ENCODE peak calls at places on chromosome X, in nine cellular contexts. Z is HepG2, Y is lung, T is lower lobe of right lung, S is brain microvascular endothelial cell, M is cardiac muscle cell, W is heart left ventricle, D is endodermal cell, E is heart right ventricle. C is an unnamed sample.

GRCh38 chrX:11770320-11770719 is 12.3 kb downstream of the MSL3 start:
- DNase-seq in Z (peak), E (no peak), T (peak), W (no peak), M (peak), S (peak), Y (no peak), D (peak), C (no peak)

GRCh38 chrX:142359359-142359758 is 154.3 kb upstream of the MAGEC2 start:
- DNase-seq in M (no peak), Y (no peak), D (no peak), Z (no peak), S (no peak), W (no peak), E (no peak), T (no peak), C (no peak)

GRCh38 chrX:82370978-82371646 is 1137.0 kb upstream of the POU3F4 start:
- DNase-seq in M (no peak), Z (no peak), D (no peak), T (no peak), E (no peak), Y (no peak), S (no peak), W (no peak), C (no peak)

GRCh38 chrX:16743604-16744325 is 24.4 kb downstream of the SYAP1 start:
- DNase-seq in Y (no peak), D (no peak), M (peak), T (no peak), W (no peak), E (no peak), S (peak), Z (no peak), C (peak)

GRCh38 chrX:11427082-11428033 is 134.1 kb downstream of the AMELX start:
- DNase-seq in S (no peak), Z (no peak), W (peak), T (peak), E (peak), Y (no peak), M (peak), D (peak), C (no peak)

GRCh38 chrX:65035451-65035779 is 59.2 kb upstream of the ZC4H2 start:
- DNase-seq in T (no peak), E (peak), D (peak), Y (no peak), W (no peak), Z (no peak), S (peak), M (peak), C (no peak)

GRCh38 chrX:42739258-42739657 is 38.7 kb downstream of the PPP1R2C start:
- DNase-seq in W (no peak), T (no peak), Y (no peak), Z (no peak), E (no peak), S (no peak), D (no peak), M (peak), C (no peak)

GRCh38 chrX:108307408-108308085 is 130.7 kb downstream of the COL4A6 start:
- DNase-seq in S (peak), M (peak), T (peak), Z (peak), D (no peak), Y (peak), E (peak), W (peak), C (no peak)

GRCh38 chrX:31353095-31353494 is 281.3 kb upstream of the FTHL17 start:
- DNase-seq in W (no peak), Y (no peak), D (no peak), E (no peak), S (peak), M (peak), Z (no peak), T (no peak), C (no peak)

GRCh38 chrX:10242036-10242435 is 85.3 kb downstream of the CLCN4 start:
- DNase-seq in E (no peak), M (no peak), D (no peak), W (no peak), Z (no peak), S (no peak), Y (no peak), T (no peak), C (no peak)

GRCh38 chrX:152861116-152861515 is 30.3 kb downstream of the NSDHL start:
- DNase-seq in S (no peak), E (no peak), D (no peak), T (no peak), Z (no peak), M (peak), W (no peak), Y (no peak), C (peak)

GRCh38 chrX:20595928-20596550 is 329.3 kb upstream of the RPS6KA3 start:
- DNase-seq in D (no peak), Z (no peak), W (no peak), M (peak), E (no peak), S (no peak), T (no peak), Y (no peak), C (no peak)

GRCh38 chrX:48498374-48498809 is 10.4 kb upstream of the PORCN start:
- DNase-seq in S (peak), M (peak), Y (no peak), T (no peak), Z (no peak), W (no peak), D (no peak), E (no peak), C (no peak)

GRCh38 chrX:3939967-3940610 is 226.6 kb upstream of the PRKX start:
- DNase-seq in S (peak), Y (no peak), D (no peak), T (no peak), M (peak), E (no peak), W (no peak), Z (no peak), C (no peak)

GRCh38 chrX:23503835-23504539 is 163.3 kb upstream of the PRDX4 start:
- DNase-seq in T (peak), M (peak), E (peak), Z (peak), D (peak), S (peak), W (peak), Y (peak), C (peak)

GRCh38 chrX:15873566-15873965 is 19.0 kb upstream of the AP1S2 start:
- DNase-seq in W (no peak), M (peak), S (no peak), D (no peak), Y (no peak), E (no peak), Z (no peak), T (no peak), C (no peak)

GRCh38 chrX:67545772-67546495 is 2.1 kb downstream of the AR start:
- DNase-seq in W (peak), D (peak), Y (no peak), E (peak), S (no peak), M (no peak), Z (no peak), T (peak), C (no peak)

GRCh38 chrX:139077303-139078131 is 366.0 kb upstream of the FGF13 start:
- DNase-seq in Z (no peak), T (no peak), M (no peak), D (no peak), S (no peak), E (no peak), Y (no peak), W (no peak), C (no peak)

GRCh38 chrX:145825896-145826295 is 8.3 kb downstream of the SLITRK2 start:
- DNase-seq in Y (no peak), S (peak), E (no peak), W (no peak), Z (no peak), D (peak), M (peak), T (no peak), C (no peak)

GRCh38 chrX:56813318-56813837 is 84.3 kb downstream of the NBDY start:
- DNase-seq in E (no peak), T (no peak), M (peak), S (peak), D (peak), Z (no peak), W (no peak), Y (no peak), C (no peak)

GRCh38 chrX:23699636-23700194 is 32.4 kb downstream of the PRDX4 start:
- DNase-seq in M (peak), E (no peak), S (no peak), Y (peak), Z (no peak), T (no peak), W (no peak), D (peak), C (no peak)

GRCh38 chrX:69948398-69948797 is 101.3 kb downstream of the AWAT2 start:
- DNase-seq in D (no peak), M (no peak), Z (no peak), T (no peak), S (no peak), W (no peak), E (no peak), Y (no peak), C (no peak)

GRCh38 chrX:123340691-123341090 is 156.6 kb downstream of the GRIA3 start:
- DNase-seq in E (no peak), S (no peak), Y (no peak), D (no peak), Z (no peak), M (no peak), W (no peak), T (no peak), C (no peak)

GRCh38 chrX:153766098-153766817 is 2.2 kb downstream of the PLXNB3 start:
- DNase-seq in T (peak), D (peak), Y (no peak), W (no peak), M (peak), Z (peak), E (peak), S (peak), C (peak)

GRCh38 chrX:71619193-71619592 is 882 bp upstream of the CXCR3 start:
- DNase-seq in W (no peak), D (no peak), E (no peak), Y (no peak), T (no peak), Z (no peak), S (no peak), M (no peak), C (no peak)

GRCh38 chrX:16807548-16807947 is 21.3 kb downstream of the TXLNG start:
- DNase-seq in E (no peak), Y (no peak), Z (no peak), W (no peak), D (peak), S (no peak), M (peak), T (no peak), C (no peak)

GRCh38 chrX:102746134-102746584 is 25.6 kb downstream of the GPRASP3 start:
- DNase-seq in D (peak), W (peak), Z (no peak), S (no peak), T (peak), Y (no peak), M (peak), E (peak), C (no peak)

GRCh38 chrX:139222511-139223200 is 307.9 kb upstream of the F9 start:
- DNase-seq in W (no peak), Y (no peak), M (no peak), D (no peak), E (no peak), Z (no peak), T (no peak), S (no peak), C (no peak)

GRCh38 chrX:13144927-13145659 is 100.7 kb upstream of the FAM9C start:
- DNase-seq in D (no peak), Y (no peak), E (no peak), Z (no peak), S (no peak), T (no peak), M (no peak), W (no peak), C (no peak)

DNA sequence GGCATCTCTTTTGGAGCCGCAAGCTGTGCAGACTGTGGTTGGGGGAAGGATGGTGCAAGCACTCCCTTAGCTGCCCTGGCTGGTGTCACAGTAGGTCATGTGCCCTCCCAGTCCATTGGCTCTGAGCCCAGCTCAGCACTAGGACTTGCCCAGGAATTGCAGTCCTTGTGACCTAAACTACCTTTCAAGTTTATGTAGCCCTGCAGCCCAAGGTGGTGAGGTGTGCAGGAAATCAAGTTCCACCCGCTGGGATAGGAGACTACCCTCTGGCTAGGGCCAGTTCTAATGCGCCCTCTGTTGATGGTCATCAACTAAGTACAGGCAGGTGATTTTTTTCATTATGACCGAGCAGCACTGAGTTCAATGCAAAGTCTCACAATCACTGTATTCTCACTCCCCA is 335.2 kb downstream of the UBE2NL start:
- DNase-seq in Y (peak), T (peak), Z (no peak), M (peak), D (peak), W (no peak), E (no peak), S (no peak), C (no peak)
- TF ChIP-seq CTCF in Y (no peak), T (no peak), Z (no peak), M (no peak), D (peak), W (no peak), E (no peak), S (no peak), C (no peak)

GRCh38 chrX:45851434-45851991 is 650.8 kb upstream of the DIPK2B start:
- DNase-seq in S (no peak), Y (no peak), Z (no peak), M (no peak), W (peak), E (no peak), T (peak), D (peak), C (no peak)

GRCh38 chrX:45850775-45851433 is 650.2 kb upstream of the DIPK2B start:
- DNase-seq in S (peak), M (peak), Z (peak), T (peak), Y (no peak), E (no peak), D (peak), W (peak), C (no peak)

GRCh38 chrX:45849261-45849660 is 648.6 kb upstream of the DIPK2B start:
- DNase-seq in W (no peak), M (peak), D (no peak), Y (no peak), Z (peak), S (peak), E (no peak), T (no peak), C (peak)

GRCh38 chrX:45847966-45848365 is 647.3 kb upstream of the DIPK2B start:
- DNase-seq in E (no peak), M (no peak), Y (no peak), T (no peak), W (no peak), D (no peak), S (no peak), Z (no peak), C (no peak)

DNA sequence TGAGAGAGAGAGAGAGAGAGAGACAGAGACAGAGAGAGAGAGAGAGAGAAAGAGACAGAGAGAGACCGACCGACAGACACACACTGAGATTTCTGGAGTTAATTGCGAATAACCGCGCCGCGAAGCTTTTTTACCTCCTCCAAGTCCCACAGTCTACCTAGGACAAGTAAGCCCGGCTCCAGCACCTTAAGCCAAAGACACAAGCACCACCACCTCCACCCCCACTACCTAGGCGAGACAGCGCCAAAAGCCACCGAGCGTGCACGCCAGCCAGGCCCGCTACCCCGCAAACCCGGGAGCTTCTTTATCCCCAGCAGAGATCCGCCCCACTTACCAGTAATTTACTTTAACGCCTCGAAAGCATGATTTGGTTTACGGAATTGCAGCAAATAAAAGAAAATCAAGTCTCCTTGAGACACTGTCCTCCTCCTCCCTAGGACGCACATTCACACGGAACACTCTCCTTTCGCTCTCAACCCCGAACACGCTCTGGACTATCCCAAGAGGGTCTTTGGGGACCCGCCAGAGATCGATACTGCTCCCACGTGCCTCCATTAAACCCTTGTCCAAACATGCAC is 649.6 kb upstream of the DIPK2B start:
- DNase-seq in T (no peak), W (no peak), Y (no peak), M (no peak), S (no peak), Z (no peak), E (no peak), D (peak), C (no peak)
- H3K4me3 ChIP-seq in T (peak), W (peak), Y (peak), M (peak), S (peak), Z (peak), E (peak), D (peak), C (peak)

GRCh38 chrX:110015027-110015426 is 12.1 kb downstream of the TMEM164 start:
- DNase-seq in S (no peak), E (no peak), Z (no peak), M (peak), T (no peak), D (no peak), W (no peak), Y (no peak), C (no peak)
- H3K27ac ChIP-seq in S (no peak), E (peak), Z (no peak), M (peak), T (no peak), D (no peak), W (peak), Y (peak), C (no peak)

GRCh38 chrX:79084923-79085322 is 59.6 kb upstream of the GPR174 start:
- DNase-seq in Y (no peak), W (no peak), D (no peak), M (no peak), Z (no peak), E (no peak), S (no peak), T (no peak), C (no peak)

GRCh38 chrX:79082886-79083285 is 61.6 kb upstream of the GPR174 start:
- DNase-seq in S (no peak), W (no peak), D (no peak), Y (no peak), E (no peak), Z (no peak), T (no peak), M (no peak), C (no peak)

GRCh38 chrX:79080131-79080530 is 64.4 kb upstream of the GPR174 start:
- DNase-seq in T (no peak), S (peak), Z (no peak), D (no peak), E (no peak), M (peak), W (no peak), Y (no peak), C (no peak)

GRCh38 chrX:79079477-79079876 is 65.0 kb upstream of the GPR174 start:
- DNase-seq in T (no peak), Z (no peak), S (no peak), E (no peak), Y (no peak), M (no peak), D (no peak), W (no peak), C (no peak)

DNA sequence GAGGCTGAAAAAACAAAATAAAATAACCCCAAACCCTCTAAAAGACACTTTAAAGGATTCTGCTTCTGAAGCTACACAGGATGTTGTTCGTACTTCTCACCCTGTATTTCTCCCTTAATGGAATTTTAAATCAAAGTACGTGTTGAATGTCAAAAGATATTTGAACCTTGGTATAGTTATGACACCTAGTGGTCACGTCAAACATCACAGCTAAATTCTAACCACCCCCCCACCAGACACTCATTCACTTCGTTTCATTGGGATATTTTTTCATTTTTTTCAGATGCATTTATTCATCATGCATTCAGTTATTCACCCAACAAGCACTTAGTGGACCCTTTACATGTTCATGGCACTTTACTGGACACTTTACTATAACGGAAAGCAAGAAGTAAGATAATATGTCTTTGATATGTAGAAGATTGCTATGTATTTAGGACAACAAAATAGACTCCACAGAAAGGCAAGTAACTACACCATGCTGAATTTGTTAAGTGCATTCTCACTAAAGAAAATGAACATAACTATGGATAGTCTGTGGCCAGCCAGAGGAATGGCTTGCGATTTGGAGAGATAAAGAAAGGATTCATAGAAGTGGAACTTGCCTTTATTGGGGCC is 62.5 kb upstream of the GPR174 start:
- DNase-seq in T (no peak), W (no peak), Z (no peak), Y (no peak), D (no peak), E (no peak), M (peak), S (peak), C (no peak)
- TF ChIP-seq CTCF in T (peak), W (peak), Z (peak), Y (peak), D (peak), E (peak), M (peak), S (peak), C (peak)

GRCh38 chrX:106168107-106168506 is at the start of gene PWWP3B:
- DNase-seq in S (peak), M (peak), D (peak), T (peak), W (no peak), Z (no peak), Y (no peak), E (peak), C (no peak)
- H3K4me3 ChIP-seq in S (peak), M (peak), D (peak), T (no peak), W (no peak), Z (no peak), Y (no peak), E (peak), C (no peak)

DNA sequence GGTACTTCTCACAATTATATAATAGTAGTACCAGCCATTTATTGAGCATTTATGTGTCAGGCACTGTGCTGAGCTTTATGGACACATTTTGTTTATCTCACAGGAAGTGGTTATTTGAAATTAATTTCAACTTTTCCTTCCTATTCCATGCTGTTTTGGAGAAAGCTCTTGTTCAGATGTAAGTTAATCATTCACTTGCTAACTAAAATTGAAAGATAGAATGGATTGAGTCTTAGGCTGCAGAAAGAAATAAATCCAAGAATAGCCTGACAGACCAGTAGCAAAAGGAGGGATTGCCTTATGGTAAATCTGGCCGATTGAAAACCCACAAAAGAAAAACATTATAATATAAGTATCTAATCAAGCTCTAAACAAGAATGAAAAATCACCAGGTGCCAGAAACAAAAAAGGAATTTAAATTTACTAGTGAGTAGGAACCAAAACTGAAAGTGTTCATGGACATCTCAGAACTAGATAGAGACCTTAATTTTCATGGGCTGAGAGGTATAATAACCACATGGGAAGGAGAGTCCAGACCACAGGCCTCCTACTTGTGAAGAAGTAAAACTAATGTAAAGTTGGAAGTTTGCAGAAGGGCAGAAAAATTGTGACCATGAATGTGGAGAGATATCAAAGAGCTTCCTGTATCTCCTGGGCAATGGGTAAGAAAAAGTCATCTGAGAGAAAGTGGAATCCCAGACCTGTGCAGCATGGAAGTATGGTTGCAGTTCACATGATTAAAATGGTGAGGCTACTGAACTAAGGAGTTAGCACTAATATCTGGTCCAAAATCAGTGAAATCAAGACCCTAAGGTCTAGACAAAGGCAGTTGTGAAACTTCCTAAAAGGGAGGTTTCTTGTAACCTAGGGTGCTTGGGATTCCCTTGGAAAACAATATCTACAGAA is 38.0 kb downstream of the RADX start:
- DNase-seq in S (no peak), Z (no peak), E (no peak), W (no peak), Y (no peak), T (no peak), M (no peak), D (no peak), C (no peak)
- H3K27ac ChIP-seq in S (no peak), Z (no peak), E (no peak), W (no peak), Y (no peak), T (no peak), M (no peak), D (no peak), C (no peak)

GRCh38 chrX:119698835-119699234 is 5.9 kb upstream of the SEPTIN6 start:
- DNase-seq in M (peak), T (no peak), D (peak), E (no peak), Y (no peak), W (no peak), Z (peak), S (peak), C (no peak)
- TF ChIP-seq CTCF in M (peak), T (peak), D (peak), E (peak), Y (peak), W (no peak), Z (peak), S (peak), C (peak)